ENCODE peak calls at places on chromosomes 4 and X, in ten cellular contexts. D is iris pigment epithelial cell, U is NCI-H446 treated with DMSO at 0.1 percent for 48 hours, Q is A172, R is H9, K is skeletal muscle cell, O is NCI-H1105, G is AG09319, C is endodermal cell, T is posterior vena cava. A is an unnamed sample.

GRCh38 chr4:72319596-72319995 is 249.4 kb downstream of the ADAMTS3 start:
- DNase-seq in D (peak), U (peak), Q (peak), R (no peak), K (no peak), O (no peak), G (no peak), C (no peak), T (no peak), A (no peak)

GRCh38 chr4:74016068-74016467 is 17.6 kb upstream of the CXCL5 start:
- DNase-seq in D (peak), U (no peak), Q (no peak), R (no peak), K (no peak), O (no peak), G (no peak), C (no peak), T (no peak), A (no peak)

GRCh38 chrX:134669378-134670098 is 11.3 kb upstream of the PLAC1 start:
- DNase-seq in D (peak), U (no peak), Q (peak), R (no peak), K (peak), O (no peak), G (peak), C (no peak), T (peak), A (no peak)

GRCh38 chr4:24999392-25000104 is 31.2 kb downstream of the LGI2 start:
- DNase-seq in D (no peak), U (no peak), Q (no peak), R (no peak), K (no peak), O (no peak), G (no peak), C (no peak), T (no peak), A (no peak)

GRCh38 chr4:56160631-56161030 is 211.9 kb downstream of the CEP135 start:
- DNase-seq in D (no peak), U (no peak), Q (no peak), R (no peak), K (no peak), O (no peak), G (no peak), C (no peak), T (no peak), A (no peak)

GRCh38 chrX:15530318-15530717 is 29.7 kb downstream of the BMX start:
- DNase-seq in D (no peak), U (no peak), Q (peak), R (no peak), K (no peak), O (no peak), G (no peak), C (peak), T (no peak), A (no peak)

GRCh38 chr4:157045507-157046127 is 30.3 kb upstream of the GLRB start:
- DNase-seq in D (peak), U (peak), Q (peak), R (peak), K (peak), O (no peak), G (peak), C (peak), T (no peak), A (peak)

GRCh38 chrX:14946721-14947120 is 73.5 kb downstream of the MOSPD2 start:
- DNase-seq in D (no peak), U (no peak), Q (no peak), R (no peak), K (no peak), O (no peak), G (no peak), C (no peak), T (no peak), A (no peak)